ENCODE peak calls at places on chromosomes 3 and 15, in eight cellular contexts. U, M, Q, F, L, B, O and V are unnamed samples.

GRCh38 chr3:120642368-120642948 is 39.6 kb downstream of the HGD start:
- DNase-seq in L (no peak), B (no peak), U (no peak), Q (no peak), F (no peak), O (peak), M (no peak), V (no peak)

GRCh38 chr3:113668015-113668414 is 28.4 kb downstream of the USF3 start:
- DNase-seq in M (no peak), B (no peak), L (no peak), U (no peak), O (peak), Q (no peak), F (no peak), V (no peak)

GRCh38 chr3:113428581-113428980 is 12.7 kb downstream of the CFAP44 start:
- DNase-seq in Q (no peak), M (no peak), F (no peak), L (no peak), O (no peak), B (no peak), U (no peak), V (no peak)

GRCh38 chr3:167605871-167606270 is 47.9 kb downstream of the WDR49 start:
- DNase-seq in Q (no peak), B (no peak), L (no peak), M (no peak), U (no peak), O (no peak), F (no peak), V (no peak)

GRCh38 chr3:185728630-185729334 is 96.1 kb downstream of the IGF2BP2 start:
- DNase-seq in U (no peak), M (no peak), O (no peak), B (no peak), L (no peak), Q (no peak), F (no peak), V (no peak)

GRCh38 chr3:120450261-120450913 is 405 bp downstream of the FSTL1 start:
- DNase-seq in M (peak), O (no peak), U (peak), L (no peak), F (peak), Q (peak), B (no peak), V (peak)

GRCh38 chr15:53539878-53540277 is 219.6 kb downstream of the WDR72 start:
- DNase-seq in F (no peak), B (no peak), O (no peak), M (no peak), L (no peak), U (no peak), Q (no peak), V (no peak)

GRCh38 chr3:123372789-123373534 is 75.9 kb downstream of the ADCY5 start:
- DNase-seq in L (no peak), O (no peak), F (no peak), B (no peak), Q (no peak), U (no peak), M (peak), V (no peak)

GRCh38 chr3:13612829-13613228 is 63.9 kb downstream of the FBLN2 start:
- DNase-seq in L (peak), F (no peak), M (no peak), Q (peak), B (no peak), U (peak), O (no peak), V (no peak)

GRCh38 chr3:65436580-65436979 is 602.1 kb downstream of the MAGI1 start:
- DNase-seq in B (peak), U (no peak), L (no peak), Q (no peak), M (peak), F (no peak), O (no peak), V (peak)

GRCh38 chr3:122931636-122932035 is 95.9 kb downstream of the SEMA5B start:
- DNase-seq in O (no peak), Q (no peak), L (no peak), B (no peak), F (no peak), M (no peak), U (no peak), V (no peak)

GRCh38 chr3:78660958-78661357 is 1106.8 kb downstream of the ROBO1 start:
- DNase-seq in M (no peak), B (no peak), L (peak), O (no peak), F (no peak), U (no peak), Q (peak), V (no peak)

GRCh38 chr3:27877122-27878011 is 155.2 kb upstream of the EOMES start:
- DNase-seq in O (no peak), L (no peak), F (no peak), B (no peak), Q (no peak), M (peak), U (no peak), V (no peak)

GRCh38 chr3:191094057-191094456 is 105.0 kb upstream of the OSTN start:
- DNase-seq in Q (no peak), U (no peak), M (no peak), L (no peak), F (no peak), B (no peak), O (peak), V (no peak)

GRCh38 chr3:23459915-23460546 is 256.9 kb downstream of the UBE2E2 start:
- DNase-seq in F (no peak), O (no peak), Q (no peak), M (no peak), L (no peak), B (no peak), U (no peak), V (no peak)

GRCh38 chr15:99613887-99614642 is 48.3 kb downstream of the MEF2A start:
- DNase-seq in U (no peak), O (no peak), Q (no peak), L (no peak), F (no peak), B (no peak), M (no peak), V (no peak)

GRCh38 chr3:121707531-121708273 is 41.8 kb downstream of the GOLGB1 start:
- DNase-seq in U (no peak), M (no peak), O (no peak), B (no peak), Q (no peak), F (no peak), L (no peak), V (no peak)

DNA sequence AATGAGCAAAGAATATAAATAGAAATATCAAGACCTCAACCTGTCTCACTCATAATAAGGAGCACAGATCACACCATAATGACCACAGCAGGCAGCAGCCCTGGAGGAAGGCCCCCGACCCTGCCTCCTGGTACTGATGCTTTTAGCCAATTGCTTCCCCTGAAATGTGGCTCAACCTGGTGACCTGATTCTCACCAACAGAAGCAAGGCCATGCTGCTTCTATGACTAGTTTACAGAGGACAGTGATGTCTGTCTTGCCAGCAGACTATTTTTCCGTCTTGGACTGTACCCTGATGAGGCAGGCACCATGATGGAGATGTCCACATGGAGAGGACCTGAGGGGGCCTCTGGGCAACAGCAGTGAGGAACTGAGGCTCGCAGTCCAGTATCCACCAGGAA is 18.0 kb downstream of the SLC41A3 start:
- DNase-seq in M (no peak), U (no peak), Q (no peak), L (no peak), O (no peak), F (no peak), B (no peak), V (no peak)
- H3K27ac ChIP-seq in M (no peak), U (no peak), Q (no peak), L (no peak), O (no peak), F (no peak), B (no peak), V (no peak)

GRCh38 chr15:93070901-93071300 is 18.1 kb downstream of the RGMA start:
- DNase-seq in M (no peak), O (no peak), U (peak), L (no peak), B (no peak), Q (no peak), F (no peak), V (peak)

GRCh38 chr15:93073465-93073952 is 15.5 kb downstream of the RGMA start:
- DNase-seq in B (no peak), F (no peak), O (no peak), L (no peak), Q (no peak), U (peak), M (peak), V (peak)

GRCh38 chr15:93072011-93072410 is 17.0 kb downstream of the RGMA start:
- DNase-seq in F (no peak), L (no peak), M (no peak), O (no peak), U (no peak), Q (no peak), B (no peak), V (peak)

GRCh38 chr15:93071469-93071891 is 17.5 kb downstream of the RGMA start:
- DNase-seq in M (peak), U (peak), B (no peak), O (no peak), F (no peak), Q (no peak), L (no peak), V (peak)

DNA sequence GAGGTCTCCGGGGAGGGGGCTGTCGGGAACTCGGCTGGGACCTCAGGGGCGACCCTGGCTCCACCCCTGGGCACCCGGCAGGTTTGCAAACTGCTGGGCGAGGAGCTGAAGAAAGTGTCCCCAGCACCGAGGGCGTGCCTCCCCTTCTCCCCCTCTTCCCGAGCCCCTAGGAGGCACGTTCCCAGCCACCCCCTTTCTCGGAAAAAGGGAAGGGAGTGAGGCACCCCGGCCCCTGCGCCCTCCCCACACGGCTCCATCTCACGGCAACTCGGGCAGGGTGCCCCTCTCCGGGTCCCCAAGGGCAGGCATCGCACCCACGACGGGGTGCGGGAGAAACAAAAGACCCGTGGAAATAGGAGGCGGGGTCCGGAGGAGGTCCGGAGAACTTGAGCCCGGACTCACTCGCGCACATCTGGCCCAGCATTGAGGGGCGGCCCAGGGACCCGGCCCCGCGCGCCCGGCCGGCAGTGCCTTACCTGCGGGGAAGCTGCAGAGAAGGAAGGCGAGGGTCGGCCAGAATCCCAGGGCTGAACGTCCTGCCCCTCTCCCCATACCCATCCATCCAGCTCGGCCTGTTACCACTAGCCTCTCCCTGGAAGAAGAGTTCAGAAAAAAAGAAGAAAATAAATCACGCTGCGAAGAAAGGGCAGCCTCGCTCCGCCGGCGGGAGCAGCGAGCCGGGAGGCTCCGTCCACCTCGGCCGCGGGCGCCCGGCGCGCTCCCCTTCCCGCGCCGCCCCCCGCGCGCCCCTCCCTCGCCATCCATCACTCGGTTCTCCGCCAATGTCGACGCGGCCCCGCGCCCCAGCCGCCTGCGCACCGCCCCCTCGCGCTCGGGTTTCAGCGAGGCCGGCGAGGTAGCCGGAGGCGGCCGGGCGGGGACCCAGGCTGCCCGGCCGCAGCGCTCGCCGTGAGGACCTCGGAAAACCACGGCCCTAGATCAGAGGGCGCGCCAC is 16.3 kb downstream of the RGMA start:
- DNase-seq in U (peak), Q (peak), F (peak), B (peak), M (peak), L (peak), O (no peak), V (peak)
- H3K4me3 ChIP-seq in U (peak), Q (peak), F (peak), B (peak), M (peak), L (peak), O (peak), V (peak)

GRCh38 chr15:89759835-89760234 is 8.8 kb upstream of the MESP1 start:
- DNase-seq in O (no peak), B (no peak), U (no peak), M (no peak), L (no peak), F (no peak), Q (no peak), V (no peak)
- H3K27ac ChIP-seq in O (no peak), B (peak), U (no peak), M (no peak), L (no peak), F (no peak), Q (no peak), V (no peak)

GRCh38 chr3:55484741-55485207 is 2.3 kb downstream of the WNT5A start:
- DNase-seq in U (no peak), F (no peak), O (no peak), Q (no peak), B (no peak), M (no peak), L (no peak), V (no peak)
- H3K4me3 ChIP-seq in U (peak), F (peak), O (peak), Q (peak), B (no peak), M (no peak), L (peak), V (peak)

DNA sequence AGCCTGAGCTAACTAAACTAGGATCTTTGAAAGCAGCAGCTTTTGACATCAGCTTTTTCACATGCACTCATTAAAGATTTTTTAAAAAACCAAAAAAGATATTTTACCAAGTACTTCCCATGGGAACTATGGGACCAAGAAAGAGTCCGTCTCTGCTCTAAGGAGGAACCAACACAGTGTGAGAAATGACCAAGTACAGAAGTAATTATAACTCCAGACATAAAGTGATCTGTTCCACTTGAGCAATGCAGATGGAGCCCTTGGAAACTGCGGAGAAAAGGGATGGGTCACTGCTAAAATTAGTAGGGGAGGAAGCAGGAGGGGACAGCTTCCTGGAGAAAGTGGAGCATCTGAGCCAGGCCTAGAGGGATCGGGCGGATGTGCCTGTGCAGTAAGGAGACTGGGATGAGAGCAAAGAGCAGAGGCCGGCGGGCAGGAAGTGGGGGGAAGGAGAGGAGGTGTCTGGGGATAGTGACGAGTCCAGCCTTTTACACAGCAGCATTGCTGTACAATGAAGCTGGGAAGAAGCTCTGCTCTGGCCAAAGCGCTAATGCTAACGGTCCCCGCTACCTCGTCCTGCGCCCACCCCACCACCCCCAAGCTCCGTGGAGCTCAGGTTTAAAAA is 53.2 kb upstream of the HES1 start:
- DNase-seq in Q (no peak), U (peak), O (no peak), B (no peak), M (no peak), F (no peak), L (no peak), V (no peak)
- H3K27ac ChIP-seq in Q (no peak), U (peak), O (no peak), B (no peak), M (no peak), F (no peak), L (no peak), V (no peak)

GRCh38 chr3:130420466-130420865 is 75.0 kb downstream of the COL6A5 start:
- DNase-seq in B (no peak), M (no peak), F (no peak), L (no peak), O (no peak), U (no peak), Q (no peak), V (no peak)
- H3K4me3 ChIP-seq in B (no peak), M (no peak), F (no peak), L (no peak), O (no peak), U (no peak), Q (no peak), V (no peak)

DNA sequence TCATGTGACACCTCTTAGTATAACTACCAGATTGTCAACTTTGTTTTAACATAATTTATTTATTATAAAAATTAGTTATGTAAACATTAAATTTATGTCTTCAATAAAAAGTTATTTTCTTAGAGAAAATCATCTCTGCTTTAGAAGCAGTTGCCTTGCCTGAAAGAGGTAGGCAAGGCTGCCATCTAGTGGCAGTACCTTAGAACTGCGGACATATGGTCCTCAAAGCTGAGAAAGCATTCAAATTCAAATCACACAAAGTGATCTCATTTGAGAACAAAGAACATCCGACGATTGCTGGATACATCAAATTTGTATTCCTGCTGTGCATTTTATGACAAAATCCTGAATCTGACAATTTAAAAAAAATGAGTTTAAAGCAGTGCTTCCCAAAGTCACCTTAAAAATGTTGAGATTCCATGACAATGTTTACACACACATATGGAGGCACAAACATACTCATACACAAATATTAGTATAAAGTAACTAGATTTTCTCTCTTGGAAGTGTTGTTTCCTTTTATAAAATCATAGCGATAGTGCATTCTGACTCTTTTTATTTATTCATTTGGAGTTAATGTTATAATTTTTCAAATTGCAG is 617.4 kb downstream of the CADM2 start:
- DNase-seq in M (peak), B (peak), U (peak), Q (peak), F (peak), O (peak), L (peak), V (peak)
- H3K27ac ChIP-seq in M (no peak), B (no peak), U (no peak), Q (no peak), F (no peak), O (no peak), L (no peak), V (no peak)

GRCh38 chr3:67976683-67977082 is 322.3 kb upstream of the SUCLG2 start:
- DNase-seq in O (no peak), U (no peak), Q (no peak), L (no peak), M (no peak), F (no peak), B (no peak), V (no peak)

GRCh38 chr3:67981077-67981476 is 326.7 kb upstream of the SUCLG2 start:
- DNase-seq in Q (no peak), L (no peak), U (no peak), F (no peak), B (no peak), O (no peak), M (no peak), V (no peak)

GRCh38 chr3:67977762-67978161 is 323.4 kb upstream of the SUCLG2 start:
- DNase-seq in L (no peak), O (no peak), F (no peak), U (no peak), M (no peak), B (no peak), Q (no peak), V (no peak)

GRCh38 chr3:67979342-67979741 is 324.9 kb upstream of the SUCLG2 start:
- DNase-seq in F (no peak), B (no peak), L (no peak), U (no peak), O (no peak), M (no peak), Q (no peak), V (no peak)
- H3K4me3 ChIP-seq in F (no peak), B (no peak), L (no peak), U (no peak), O (no peak), M (no peak), Q (no peak), V (no peak)

DNA sequence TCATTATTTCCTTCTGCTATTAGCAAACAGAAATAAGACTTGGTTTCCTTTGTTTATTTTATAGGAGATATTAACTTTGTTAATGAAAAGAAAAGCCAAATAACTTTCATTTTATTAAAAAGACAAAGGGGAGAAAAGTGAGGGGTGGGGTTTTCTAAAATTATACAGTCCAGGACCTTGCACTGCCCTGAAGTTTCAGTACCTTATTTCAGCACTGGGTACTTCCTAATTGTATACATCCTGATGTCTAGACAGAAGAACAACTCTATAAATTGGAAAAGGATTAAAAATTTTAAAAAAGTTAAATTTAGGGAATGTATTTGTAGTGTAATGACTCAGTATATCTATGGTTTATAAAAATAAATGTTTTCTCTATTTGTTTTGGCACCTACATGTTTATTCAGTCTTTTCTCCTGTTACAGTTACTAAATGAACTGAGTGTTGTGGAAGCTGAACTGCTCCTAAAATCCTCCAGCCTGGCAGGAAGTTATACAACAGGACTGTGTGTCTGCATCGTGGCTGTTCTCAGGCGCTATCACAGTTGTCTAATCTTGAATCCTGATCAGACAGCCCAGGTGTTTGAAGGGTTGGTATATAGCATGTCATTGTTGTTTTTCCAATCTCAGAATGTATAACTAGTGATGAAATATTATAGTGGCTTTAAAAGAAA is 27.6 kb upstream of the P2RY13 start:
- DNase-seq in F (no peak), L (no peak), O (no peak), Q (no peak), U (no peak), M (no peak), B (no peak), V (no peak)
- H3K27ac ChIP-seq in F (no peak), L (no peak), O (no peak), Q (no peak), U (no peak), M (no peak), B (no peak), V (peak)